ENCODE peak calls at places on chromosomes 3 and 15, in eight cellular contexts. Y is OCI-LY7; G is kidney; F is adrenal gland; L is PC-3; H is aorta; A is CD8-positive, alpha-beta memory T cell; Z is psoas muscle. P is an unnamed sample.

GRCh38 chr3:116000315-116000714 is 377.0 kb downstream of the GAP43 start:
- DNase-seq in Y (no peak), G (peak; percentile 49), F (no peak), L (peak; percentile 93), H (no peak), A (no peak), Z (no peak), P (peak; percentile 52)

GRCh38 chr3:50341996-50342732 is 1.5 kb upstream of the RASSF1 start:
- DNase-seq in Y (no peak), G (peak; percentile 67), F (no peak), L (no peak), H (no peak), A (no peak), Z (no peak), P (no peak)

GRCh38 chr15:48149858-48150257 is 28.2 kb downstream of the MYEF2 start:
- DNase-seq in Y (no peak), G (no peak), F (no peak), L (peak; percentile 43), H (no peak), A (no peak), Z (no peak), P (no peak)

GRCh38 chr3:149967067-149967685 is 3.5 kb downstream of the PFN2 start:
- DNase-seq in Y (peak; percentile 46), G (no peak), F (no peak), L (peak; percentile 84), H (no peak), A (no peak), Z (no peak), P (peak; percentile 67)

GRCh38 chr3:70580021-70580420 is 267.6 kb upstream of the MDFIC2 start:
- DNase-seq in Y (no peak), G (no peak), F (no peak), L (no peak), H (no peak), A (no peak), Z (no peak), P (no peak)

GRCh38 chr3:4417449-4417848 is 49.6 kb downstream of the SUMF1 start:
- DNase-seq in Y (no peak), G (no peak), F (no peak), L (peak; percentile 55), H (no peak), A (no peak), Z (no peak), P (no peak)

GRCh38 chr3:128592891-128593290 is 57.7 kb downstream of the RPN1 start:
- DNase-seq in Y (no peak), G (no peak), F (no peak), L (no peak), H (no peak), A (no peak), Z (no peak), P (no peak)

GRCh38 chr15:84827246-84827645 is 10.1 kb downstream of the ALPK3 start:
- DNase-seq in Y (no peak), G (no peak), F (no peak), L (no peak), H (no peak), A (no peak), Z (no peak), P (no peak)

GRCh38 chr15:101198820-101199219 is 53.0 kb downstream of the CHSY1 start:
- DNase-seq in Y (no peak), G (no peak), F (no peak), L (no peak), H (no peak), A (no peak), Z (no peak), P (no peak)

GRCh38 chr3:67329358-67329757 is 325.1 kb downstream of the SUCLG2 start:
- DNase-seq in Y (no peak), G (no peak), F (no peak), L (no peak), H (no peak), A (no peak), Z (no peak), P (no peak)

GRCh38 chr15:59550520-59550919 is 61.1 kb upstream of the GCNT3 start:
- DNase-seq in Y (no peak), G (no peak), F (no peak), L (no peak), H (no peak), A (no peak), Z (no peak), P (no peak)

GRCh38 chr3:62372621-62373041 is 719 bp downstream of the FEZF2 start:
- DNase-seq in Y (no peak), G (no peak), F (no peak), L (no peak), H (no peak), A (no peak), Z (no peak), P (no peak)
- H3K4me1 ChIP-seq in Y (no peaks in the 10 kb centered on the region), G (peaks cover 12% of the 10 kb centered on the region), F (no peaks in the 10 kb centered on the region), L (no peaks in the 10 kb centered on the region), H (peaks cover 3% of the 10 kb centered on the region), A (no peaks in the 10 kb centered on the region), Z (peaks cover 8% of the 10 kb centered on the region), P (no peaks in the 10 kb centered on the region)

GRCh38 chr3:119702530-119703527 is at the start of gene CFAP91:
- DNase-seq in Y (no peak), G (peak; percentile 99), F (peak; percentile 99), L (peak; percentile 94), H (peak; percentile 99), A (peak; percentile 90), Z (peak; percentile 98), P (peak; percentile 91)
- H3K4me3 ChIP-seq in Y (no peak within 1 kb of the TSS), G (peak within 1 kb of the TSS; percentile 85), F (peak within 1 kb of the TSS; percentile 5), L (peak within 1 kb of the TSS; percentile 71), H (peak within 1 kb of the TSS; percentile 34), A (peak within 1 kb of the TSS; percentile 62), Z (peak within 1 kb of the TSS; percentile 68), P (peak within 1 kb of the TSS; percentile 27)

GRCh38 chr3:46861996-46862688 is 1.1 kb downstream of the MYL3 start:
- DNase-seq in Y (no peak), G (peak; percentile 57), F (no peak), L (no peak), H (peak; percentile 18), A (peak; percentile 19), Z (peak; percentile 84), P (no peak)
- H3K4me1 ChIP-seq in Y (no peaks in the 10 kb centered on the region), G (peaks cover 27% of the 10 kb centered on the region), F (peaks cover 4% of the 10 kb centered on the region), L (no peaks in the 10 kb centered on the region), H (no peaks in the 10 kb centered on the region), A (no peaks in the 10 kb centered on the region), Z (peaks cover 12% of the 10 kb centered on the region), P (no peaks in the 10 kb centered on the region)

DNA sequence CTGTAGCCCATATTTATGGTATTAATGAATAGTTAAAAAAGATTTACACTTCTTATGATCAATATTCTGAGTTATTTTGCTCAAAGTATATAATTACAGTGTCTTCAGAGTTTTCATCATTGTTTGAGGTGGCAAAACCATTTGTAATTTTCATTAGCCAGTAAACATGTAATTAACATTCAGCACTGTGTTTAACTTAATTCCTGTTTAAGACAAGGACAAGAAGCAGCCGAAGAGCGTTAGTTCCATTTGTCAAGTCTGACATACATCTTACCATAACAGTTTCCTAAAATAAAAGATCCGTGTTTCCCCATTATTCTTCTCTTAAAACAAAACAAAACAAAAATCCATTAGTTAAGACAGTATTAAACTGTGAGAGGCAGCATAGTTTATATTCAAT is 5.6 kb upstream of the NR2F2 start:
- DNase-seq in Y (no peak), G (no peak), F (no peak), L (no peak), H (no peak), A (no peak), Z (no peak), P (no peak)
- H3K4me3 ChIP-seq in Y (no peak overlapping the region), G (peak overlapping the region; percentile 97), F (no peak overlapping the region), L (peak overlapping the region; percentile 85), H (no peak overlapping the region), A (no peak overlapping the region), Z (peak overlapping the region; percentile 92), P (peak overlapping the region; percentile 55)

DNA sequence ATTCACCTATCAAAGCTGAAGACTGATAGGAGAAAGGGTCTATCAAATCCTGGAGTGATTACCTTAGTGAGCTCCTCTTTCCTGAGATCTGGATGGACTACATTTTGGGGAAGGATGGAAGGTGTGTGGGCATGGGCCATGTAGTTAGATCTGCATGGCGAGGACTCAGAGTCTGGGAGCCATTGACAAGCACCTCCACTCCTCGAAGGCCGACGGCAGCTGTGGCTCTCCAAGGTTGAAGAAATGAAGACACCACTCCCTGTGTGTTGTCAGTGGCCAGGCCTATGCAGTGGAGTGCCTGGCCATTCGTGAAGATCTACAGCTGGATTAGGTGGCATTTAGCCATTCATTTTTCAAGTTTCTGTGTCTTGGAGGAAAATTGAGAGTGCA is 509.2 kb downstream of the GABRG3 start:
- DNase-seq in Y (no peak), G (no peak), F (no peak), L (no peak), H (no peak), A (no peak), Z (no peak), P (no peak)
- H3K4me1 ChIP-seq in Y (no peaks in the 10 kb centered on the region), G (no peaks in the 10 kb centered on the region), F (no peaks in the 10 kb centered on the region), L (no peaks in the 10 kb centered on the region), H (no peaks in the 10 kb centered on the region), A (no peaks in the 10 kb centered on the region), Z (no peaks in the 10 kb centered on the region), P (no peaks in the 10 kb centered on the region)

GRCh38 chr3:73228000-73228399 is 166.5 kb downstream of the EBLN2 start:
- DNase-seq in Y (no peak), G (no peak), F (no peak), L (no peak), H (no peak), A (no peak), Z (no peak), P (no peak)

GRCh38 chr3:73226026-73226425 is 164.6 kb downstream of the EBLN2 start:
- DNase-seq in Y (no peak), G (no peak), F (no peak), L (no peak), H (no peak), A (no peak), Z (no peak), P (no peak)

GRCh38 chr3:73229036-73229435 is 167.6 kb downstream of the EBLN2 start:
- DNase-seq in Y (no peak), G (no peak), F (no peak), L (no peak), H (no peak), A (no peak), Z (no peak), P (no peak)

GRCh38 chr3:73225161-73225861 is 163.9 kb downstream of the EBLN2 start:
- DNase-seq in Y (no peak), G (no peak), F (no peak), L (no peak), H (no peak), A (no peak), Z (no peak), P (no peak)

DNA sequence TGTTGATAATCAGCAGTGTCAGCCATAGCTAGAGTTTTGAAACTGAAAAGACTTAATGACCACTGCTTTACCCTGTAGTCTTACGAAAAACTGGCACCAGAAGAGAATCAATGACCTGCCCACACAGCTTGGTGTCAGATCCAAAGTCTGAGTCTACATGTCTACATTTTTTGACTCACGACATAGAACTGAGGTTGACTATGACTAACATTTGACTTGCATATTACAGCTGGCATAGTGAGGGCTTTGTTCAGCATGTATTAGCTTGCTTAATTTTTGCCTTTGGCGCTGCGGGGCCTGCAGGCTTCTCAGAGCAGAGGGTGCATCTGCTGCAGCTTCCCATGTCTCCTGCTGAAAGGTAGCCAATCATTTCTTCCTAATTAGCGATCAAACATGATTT is 167.0 kb downstream of the EBLN2 start:
- DNase-seq in Y (no peak), G (no peak), F (no peak), L (no peak), H (no peak), A (no peak), Z (no peak), P (no peak)
- H3K4me3 ChIP-seq in Y (no peak overlapping the region), G (no peak overlapping the region), F (no peak overlapping the region), L (no peak overlapping the region), H (no peak overlapping the region), A (no peak overlapping the region), Z (no peak overlapping the region), P (no peak overlapping the region)

GRCh38 chr15:98724017-98724416 is 75.7 kb downstream of the IGF1R start:
- DNase-seq in Y (no peak), G (no peak), F (no peak), L (no peak), H (no peak), A (no peak), Z (no peak), P (no peak)
- H3K4me1 ChIP-seq in Y (no peaks in the 10 kb centered on the region), G (peaks cover 18% of the 10 kb centered on the region), F (peaks cover 18% of the 10 kb centered on the region), L (peaks cover 30% of the 10 kb centered on the region), H (peaks cover 16% of the 10 kb centered on the region), A (peaks cover 27% of the 10 kb centered on the region), Z (peaks cover 37% of the 10 kb centered on the region), P (peaks cover 79% of the 10 kb centered on the region)